ENCODE peak calls at places on chromosome 11, in five cellular contexts. P is iPS DF 6.9, Z is lung, R is NCI-H2081, M is GM03348. F is an unnamed sample.

GRCh38 chr11:76626921-76627391 is 43.6 kb downstream of the LRRC32 start:
- DNase-seq in P (no peak), Z (no peak), R (no peak), M (peak), F (no peak)

GRCh38 chr11:36333897-36334296 is 37.8 kb downstream of the PRR5L start:
- DNase-seq in P (peak), Z (no peak), R (no peak), M (peak), F (no peak)

GRCh38 chr11:5507586-5508305 is 2.0 kb downstream of the UBQLN3 start:
- DNase-seq in P (no peak), Z (no peak), R (no peak), M (no peak), F (no peak)

GRCh38 chr11:112727341-112727841 is 233.8 kb upstream of the NCAM1 start:
- DNase-seq in P (no peak), Z (no peak), R (no peak), M (no peak), F (no peak)

GRCh38 chr11:112174789-112175595 is at the start of gene BCO2:
- DNase-seq in P (peak), Z (peak), R (peak), M (peak), F (peak)

GRCh38 chr11:2843551-2843950 is 42.0 kb downstream of the CDKN1C start:
- DNase-seq in P (no peak), Z (no peak), R (no peak), M (no peak), F (no peak)

GRCh38 chr11:33266418-33267215 is 9.4 kb downstream of the HIPK3 start:
- DNase-seq in P (no peak), Z (no peak), R (no peak), M (no peak), F (no peak)

GRCh38 chr11:3840289-3840869 is 380 bp downstream of the RHOG start:
- DNase-seq in P (no peak), Z (no peak), R (no peak), M (peak), F (no peak)

GRCh38 chr11:46315783-46316563 is 31.3 kb upstream of the DGKZ start:
- DNase-seq in P (no peak), Z (no peak), R (no peak), M (no peak), F (no peak)

GRCh38 chr11:86418513-86418912 is 43.8 kb downstream of the CCDC81 start:
- DNase-seq in P (no peak), Z (no peak), R (no peak), M (no peak), F (no peak)

GRCh38 chr11:112481893-112482292 is 221.2 kb upstream of the PLET1 start:
- DNase-seq in P (no peak), Z (no peak), R (no peak), M (no peak), F (no peak)

GRCh38 chr11:1387961-1388762 is 1.6 kb upstream of the BRSK2 start:
- DNase-seq in P (no peak), Z (peak), R (no peak), M (no peak), F (no peak)

GRCh38 chr11:61756452-61757212 is 4.2 kb downstream of the MYRF start:
- DNase-seq in P (no peak), Z (no peak), R (no peak), M (no peak), F (no peak)

GRCh38 chr11:70040452-70040851 is 37.7 kb upstream of the ANO1 start:
- DNase-seq in P (no peak), Z (no peak), R (no peak), M (no peak), F (peak)

GRCh38 chr11:121341609-121342008 is 49.0 kb downstream of the SC5D start:
- DNase-seq in P (no peak), Z (no peak), R (no peak), M (no peak), F (no peak)

GRCh38 chr11:65380460-65381126 is 1.9 kb downstream of the SLC25A45 start:
- DNase-seq in P (no peak), Z (no peak), R (no peak), M (no peak), F (no peak)

GRCh38 chr11:13152736-13153541 is 124.7 kb upstream of the BMAL1 start:
- DNase-seq in P (no peak), Z (no peak), R (no peak), M (peak), F (no peak)

GRCh38 chr11:85672111-85672875 is 7.4 kb upstream of the CREBZF start:
- DNase-seq in P (no peak), Z (no peak), R (no peak), M (no peak), F (no peak)

GRCh38 chr11:65488273-65489058 is 10.4 kb upstream of the MALAT1 start:
- DNase-seq in P (no peak), Z (no peak), R (no peak), M (no peak), F (no peak)

GRCh38 chr11:118618115-118618990 is 10.9 kb downstream of the PHLDB1 start:
- DNase-seq in P (no peak), Z (no peak), R (no peak), M (peak), F (no peak)

GRCh38 chr11:129394709-129395108 is 19.1 kb downstream of the BARX2 start:
- DNase-seq in P (no peak), Z (no peak), R (no peak), M (no peak), F (no peak)

GRCh38 chr11:61769169-61769920 is 16.9 kb downstream of the MYRF start:
- DNase-seq in P (no peak), Z (no peak), R (no peak), M (peak), F (no peak)

GRCh38 chr11:69000831-69001245 is 12.2 kb downstream of the MRGPRF start:
- DNase-seq in P (no peak), Z (no peak), R (no peak), M (peak), F (no peak)

GRCh38 chr11:77111277-77111676 is 8.6 kb downstream of the OMP start:
- DNase-seq in P (no peak), Z (no peak), R (no peak), M (no peak), F (no peak)

GRCh38 chr11:70088735-70089250 is 10.7 kb downstream of the ANO1 start:
- DNase-seq in P (no peak), Z (no peak), R (no peak), M (no peak), F (no peak)

GRCh38 chr11:65440831-65441499 is 18.4 kb downstream of the NEAT1 start:
- DNase-seq in P (no peak), Z (no peak), R (no peak), M (no peak), F (no peak)

GRCh38 chr11:33699515-33700424 is 856 bp downstream of the C11orf91 start:
- DNase-seq in P (no peak), Z (no peak), R (no peak), M (peak), F (no peak)

GRCh38 chr11:34558673-34559072 is 45.1 kb upstream of the ELF5 start:
- DNase-seq in P (no peak), Z (no peak), R (no peak), M (no peak), F (no peak)

F was measured in mesothelial cell of epicardium.